ENCODE peak calls at places on chromosomes 7 and 10, in five cellular contexts. E, T, S, Y and P are unnamed samples.

GRCh38 chr7:112022128-112022527 is 184.1 kb downstream of the DOCK4 start:
- DNase-seq in E (no peak), T (no peak), S (no peak), Y (no peak), P (peak)

GRCh38 chr10:89171263-89171872 is 35.7 kb downstream of the CH25H start:
- DNase-seq in E (no peak), T (no peak), S (no peak), Y (no peak), P (no peak)

GRCh38 chr10:32954080-32954479 is 4.0 kb downstream of the ITGB1 start:
- DNase-seq in E (no peak), T (no peak), S (no peak), Y (no peak), P (no peak)

GRCh38 chr10:127997241-127997640 is 90.3 kb downstream of the PTPRE start:
- DNase-seq in E (no peak), T (no peak), S (no peak), Y (no peak), P (no peak)

GRCh38 chr7:138460176-138460648 is at the start of gene TRIM24:
- DNase-seq in E (no peak), T (peak), S (no peak), Y (no peak), P (no peak)

GRCh38 chr10:104336829-104337526 is 1.3 kb downstream of the ITPRIP start:
- DNase-seq in E (no peak), T (no peak), S (no peak), Y (peak), P (peak)

GRCh38 chr7:39758234-39758970 is 135.0 kb downstream of the RALA start:
- DNase-seq in E (no peak), T (no peak), S (no peak), Y (no peak), P (no peak)

GRCh38 chr10:103576862-103577261 is 83.4 kb downstream of the NEURL1 start:
- DNase-seq in E (no peak), T (no peak), S (no peak), Y (no peak), P (no peak)

GRCh38 chr7:40437498-40437897 is 302.7 kb downstream of the SUGCT start:
- DNase-seq in E (no peak), T (no peak), S (peak), Y (peak), P (peak)

GRCh38 chr10:12898271-12898670 is 103.2 kb downstream of the CCDC3 start:
- DNase-seq in E (no peak), T (no peak), S (no peak), Y (no peak), P (no peak)

GRCh38 chr10:131723601-131724530 is 176.9 kb upstream of the PPP2R2D start:
- DNase-seq in E (no peak), T (peak), S (no peak), Y (no peak), P (no peak)

GRCh38 chr10:78025685-78026364 is 3.5 kb downstream of the POLR3A start:
- DNase-seq in E (no peak), T (no peak), S (no peak), Y (peak), P (no peak)

GRCh38 chr7:151038951-151039849 is 9.1 kb upstream of the ASIC3 start:
- DNase-seq in E (peak), T (peak), S (no peak), Y (peak), P (peak)

GRCh38 chr7:73905360-73905759 is 44.4 kb downstream of the TMEM270 start:
- DNase-seq in E (no peak), T (peak), S (no peak), Y (no peak), P (no peak)

GRCh38 chr7:20299647-20300312 is 30.9 kb upstream of the ITGB8 start:
- DNase-seq in E (no peak), T (no peak), S (no peak), Y (peak), P (peak)

GRCh38 chr10:70444613-70445222 is 3.2 kb upstream of the NODAL start:
- DNase-seq in E (no peak), T (no peak), S (no peak), Y (no peak), P (no peak)

GRCh38 chr7:137074386-137075030 is 206.1 kb downstream of the CHRM2 start:
- DNase-seq in E (no peak), T (no peak), S (peak), Y (peak), P (peak)

GRCh38 chr7:92639956-92640355 is 49.8 kb upstream of the FAM133B start:
- DNase-seq in E (no peak), T (no peak), S (no peak), Y (no peak), P (no peak)

GRCh38 chr7:127512587-127512986 is 72.8 kb downstream of the GCC1 start:
- DNase-seq in E (no peak), T (no peak), S (no peak), Y (no peak), P (no peak)

GRCh38 chr7:2655870-2656614 is 24.3 kb downstream of the TTYH3 start:
- DNase-seq in E (no peak), T (no peak), S (no peak), Y (no peak), P (no peak)

GRCh38 chr7:37832194-37832593 is 16.2 kb upstream of the NME8 start:
- DNase-seq in E (peak), T (peak), S (no peak), Y (no peak), P (peak)

GRCh38 chr7:47288060-47288459 is 293.9 kb downstream of the TNS3 start:
- DNase-seq in E (no peak), T (peak), S (no peak), Y (no peak), P (no peak)

GRCh38 chr10:30857803-30858202 is 173.9 kb downstream of the ZNF438 start:
- DNase-seq in E (peak), T (peak), S (no peak), Y (peak), P (peak)

GRCh38 chr10:76869931-76870330 is 767.7 kb downstream of the KCNMA1 start:
- DNase-seq in E (peak), T (no peak), S (no peak), Y (no peak), P (no peak)

GRCh38 chr7:14902589-14902963 is at the start of gene DGKB:
- DNase-seq in E (no peak), T (no peak), S (no peak), Y (peak), P (peak)

GRCh38 chr7:129569811-129570215 is 41.7 kb upstream of the NRF1 start:
- DNase-seq in E (no peak), T (no peak), S (peak), Y (peak), P (peak)

GRCh38 chr7:47377741-47378140 is 204.2 kb downstream of the TNS3 start:
- DNase-seq in E (no peak), T (peak), S (no peak), Y (no peak), P (no peak)

GRCh38 chr7:88291401-88292173 is 15.1 kb downstream of the STEAP4 start:
- DNase-seq in E (no peak), T (no peak), S (no peak), Y (peak), P (peak)

GRCh38 chr7:92520024-92520423 is 8.3 kb downstream of the PEX1 start:
- DNase-seq in E (no peak), T (no peak), S (no peak), Y (no peak), P (no peak)

DNA sequence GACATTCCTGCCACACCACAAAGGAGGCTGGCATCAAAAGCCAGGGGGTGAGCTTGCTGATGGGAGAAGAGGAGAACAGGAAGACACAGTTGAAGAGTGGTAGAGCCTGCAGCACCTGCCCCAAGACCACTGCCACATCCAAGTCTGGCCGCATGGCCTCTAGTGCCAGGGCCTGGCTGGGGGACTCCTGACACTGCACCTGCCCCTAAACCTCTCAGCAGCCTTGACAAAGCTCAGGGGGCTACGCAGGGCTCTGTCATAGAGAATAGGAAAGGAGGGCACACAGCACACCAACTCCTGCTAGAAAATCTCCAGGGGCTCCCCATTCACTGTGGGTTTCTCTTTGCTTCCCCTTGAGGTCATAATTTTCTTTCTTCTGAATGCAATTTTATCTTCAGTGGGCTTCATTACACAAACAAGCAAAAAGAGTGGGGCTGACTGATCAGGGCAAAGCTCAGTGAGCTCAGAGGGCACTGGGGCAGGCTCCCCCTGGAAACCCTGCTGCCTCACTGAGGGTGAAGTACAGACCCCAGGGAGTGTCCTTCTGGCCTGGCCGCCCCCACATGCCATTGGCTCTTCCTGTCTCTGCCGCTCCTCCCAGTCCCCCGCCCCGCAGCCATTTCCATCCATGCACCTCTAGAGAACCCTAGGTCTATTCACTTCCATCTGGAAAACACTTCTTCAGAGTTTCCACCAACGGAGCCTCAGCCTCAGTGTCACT is 37.2 kb downstream of the VOPP1 start:
- DNase-seq in E (no peak), T (no peak), S (no peak), Y (no peak), P (no peak)
- TF ChIP-seq CTCF in E (no peak), T (no peak), S (no peak), Y (no peak), P (no peak)

DNA sequence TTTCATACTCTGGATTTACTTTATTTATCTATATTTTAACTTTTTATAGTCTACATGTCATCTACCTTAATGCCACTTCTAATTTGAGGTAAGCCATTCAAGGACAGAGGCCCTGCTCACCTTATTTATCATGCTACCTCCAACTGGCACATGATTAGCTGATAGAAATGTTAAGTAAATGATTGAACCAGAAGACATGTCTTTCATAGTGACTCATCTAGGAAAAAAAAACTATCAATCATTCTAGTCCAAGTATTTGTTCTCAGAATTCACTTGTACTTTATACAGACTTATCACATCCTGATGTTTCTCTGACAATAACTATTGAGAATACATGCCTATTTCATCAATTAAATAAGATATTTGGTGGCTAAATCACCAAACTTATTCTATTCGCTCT is 856.3 kb downstream of the XPNPEP1 start:
- DNase-seq in E (no peak), T (no peak), S (no peak), Y (no peak), P (no peak)
- H3K4me3 ChIP-seq in E (no peak), T (no peak), S (no peak), Y (no peak), P (no peak)

DNA sequence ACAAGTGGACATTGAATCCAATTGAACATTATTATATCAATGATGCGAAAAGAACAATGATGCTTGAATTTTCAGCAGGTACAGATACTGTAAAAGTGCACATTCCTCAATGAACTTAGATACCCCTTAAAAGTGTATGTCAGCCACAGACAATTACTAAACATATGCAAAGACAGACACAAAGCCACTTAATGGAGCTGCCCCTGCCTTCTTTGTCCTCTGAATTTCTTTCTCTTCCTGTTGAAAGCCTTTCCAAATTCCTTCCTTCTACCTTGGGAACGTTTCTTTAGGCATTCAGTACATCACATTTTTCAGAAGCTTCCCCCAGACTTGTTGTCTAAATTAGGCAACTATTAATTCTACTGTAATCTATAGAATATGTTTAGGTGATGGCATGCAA is 706.8 kb upstream of the MBL2 start:
- DNase-seq in E (no peak), T (no peak), S (no peak), Y (no peak), P (no peak)
- TF ChIP-seq CTCF in E (no peak), T (no peak), S (no peak), Y (no peak), P (no peak)

GRCh38 chr10:93199221-93199681 is 125.6 kb downstream of the CYP26A1 start:
- DNase-seq in E (peak), T (peak), S (no peak), Y (peak), P (peak)
- H3K4me3 ChIP-seq in E (peak), T (no peak), S (peak), Y (peak), P (peak)

GRCh38 chr10:79180619-79181221 is 112.0 kb downstream of the ZMIZ1 start:
- DNase-seq in E (no peak), T (no peak), S (no peak), Y (no peak), P (peak)

GRCh38 chr10:79178070-79178576 is 109.4 kb downstream of the ZMIZ1 start:
- DNase-seq in E (no peak), T (no peak), S (no peak), Y (no peak), P (no peak)

GRCh38 chr10:79178614-79179403 is 110.0 kb downstream of the ZMIZ1 start:
- DNase-seq in E (no peak), T (no peak), S (peak), Y (peak), P (peak)

GRCh38 chr10:79181227-79181626 is 112.5 kb downstream of the ZMIZ1 start:
- DNase-seq in E (no peak), T (no peak), S (no peak), Y (no peak), P (no peak)

DNA sequence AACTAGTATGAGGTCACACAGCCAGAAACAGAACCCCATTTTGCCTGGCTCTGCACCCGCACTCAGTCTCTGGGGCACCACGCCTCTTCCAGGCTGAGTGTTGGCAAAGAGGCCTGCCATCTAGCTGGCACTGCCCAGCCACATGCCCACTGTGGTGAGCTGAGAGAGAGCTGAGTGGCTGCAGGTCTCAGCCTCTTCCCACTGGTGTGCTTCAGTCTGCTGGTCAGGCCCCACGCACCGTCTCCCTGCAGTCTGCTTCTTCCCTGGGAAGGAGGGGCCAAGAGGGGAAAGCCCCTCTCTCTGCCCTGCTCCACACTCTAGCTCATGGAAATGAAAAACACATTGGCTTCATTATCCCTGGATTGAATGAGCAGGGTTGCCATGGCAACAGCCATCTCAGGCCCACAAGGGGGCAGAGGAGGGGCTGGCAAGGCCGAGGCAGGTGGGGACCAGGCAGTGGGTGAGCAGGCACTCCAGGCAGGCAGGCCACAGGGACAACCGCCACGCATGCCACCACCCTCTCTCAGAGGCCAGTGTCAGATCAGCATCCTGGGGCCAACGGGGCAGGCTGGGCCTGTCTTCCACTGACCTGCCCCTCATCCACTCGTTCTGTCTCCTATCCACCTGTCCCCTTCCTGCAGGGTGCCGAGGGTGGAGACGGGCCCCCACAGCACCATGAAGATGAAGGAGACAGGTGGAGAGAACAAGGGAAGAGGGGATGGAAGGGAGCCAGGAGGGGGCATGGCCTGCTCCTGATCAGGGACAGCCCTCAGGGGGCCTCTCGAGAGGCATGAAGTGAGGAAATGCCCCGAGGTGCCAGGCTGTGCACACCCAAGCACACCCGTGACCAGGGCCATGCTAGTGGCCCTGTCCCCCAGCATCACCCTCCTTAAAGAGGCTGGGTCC is 110.9 kb downstream of the ZMIZ1 start:
- DNase-seq in E (no peak), T (no peak), S (no peak), Y (peak), P (no peak)
- TF ChIP-seq CTCF in E (no peak), T (no peak), S (peak), Y (no peak), P (peak)